ENCODE peak calls at places on chromosomes 5 and 9, in four cellular contexts. V, L, Q and N are unnamed samples.

GRCh38 chr9:35357116-35357515 is 132.8 kb upstream of the RUSC2 start:
- DNase-seq in V (no peak), L (no peak), Q (peak), N (no peak)

GRCh38 chr5:88680253-88681132 is 202.5 kb downstream of the MEF2C start:
- DNase-seq in V (peak), L (peak), Q (peak), N (no peak)

GRCh38 chr9:12785251-12785880 is 10.5 kb downstream of the LURAP1L start:
- DNase-seq in V (no peak), L (no peak), Q (peak), N (peak)

GRCh38 chr5:123511290-123511647 is 708 bp upstream of the CSNK1G3 start:
- DNase-seq in V (no peak), L (peak), Q (peak), N (peak)

GRCh38 chr9:97382099-97382718 is 29.7 kb upstream of the TDRD7 start:
- DNase-seq in V (no peak), L (no peak), Q (peak), N (no peak)

GRCh38 chr5:167861134-167861930 is 430.1 kb upstream of the WWC1 start:
- DNase-seq in V (no peak), L (peak), Q (peak), N (no peak)

GRCh38 chr5:169873642-169874041 is 106.7 kb downstream of the INSYN2B start:
- DNase-seq in V (peak), L (peak), Q (peak), N (peak)

GRCh38 chr9:15220658-15221310 is 86.2 kb downstream of the TTC39B start:
- DNase-seq in V (no peak), L (peak), Q (peak), N (peak)

GRCh38 chr5:54458221-54458620 is 2.7 kb downstream of the HSPB3 start:
- DNase-seq in V (no peak), L (no peak), Q (no peak), N (no peak)

GRCh38 chr5:122101636-122102285 is 23.7 kb upstream of the LOX start:
- DNase-seq in V (no peak), L (peak), Q (peak), N (no peak)

GRCh38 chr5:151023651-151024050 is 3.3 kb downstream of the GPX3 start:
- DNase-seq in V (no peak), L (peak), Q (no peak), N (no peak)

GRCh38 chr5:3335301-3335700 is 260.3 kb upstream of the IRX1 start:
- DNase-seq in V (no peak), L (no peak), Q (no peak), N (no peak)

GRCh38 chr5:72268753-72269410 is 51.2 kb downstream of the MRPS27 start:
- DNase-seq in V (peak), L (peak), Q (peak), N (no peak)

GRCh38 chr5:90434116-90434714 is 24.7 kb upstream of the CETN3 start:
- DNase-seq in V (peak), L (peak), Q (peak), N (no peak)

GRCh38 chr9:5425006-5425628 is 12.6 kb downstream of the PLGRKT start:
- DNase-seq in V (no peak), L (peak), Q (peak), N (no peak)

GRCh38 chr5:135309391-135310327 is 89.4 kb downstream of the MACROH2A1 start:
- DNase-seq in V (no peak), L (no peak), Q (peak), N (no peak)

GRCh38 chr9:120730661-120731514 is 16.6 kb upstream of the MEGF9 start:
- DNase-seq in V (no peak), L (peak), Q (peak), N (peak)

GRCh38 chr5:151315998-151316597 is 12.5 kb upstream of the SLC36A3 start:
- DNase-seq in V (peak), L (peak), Q (peak), N (peak)

GRCh38 chr9:136342191-136343120 is 15.1 kb downstream of the GPSM1 start:
- DNase-seq in V (peak), L (peak), Q (peak), N (no peak)

GRCh38 chr5:78666041-78666444 is 17.5 kb upstream of the LHFPL2 start:
- DNase-seq in V (no peak), L (no peak), Q (peak), N (no peak)

GRCh38 chr9:124721109-124721850 is 49.8 kb downstream of the NR6A1 start:
- DNase-seq in V (no peak), L (peak), Q (peak), N (no peak)

GRCh38 chr9:20269620-20270019 is 352.7 kb downstream of the MLLT3 start:
- DNase-seq in V (no peak), L (no peak), Q (no peak), N (no peak)

GRCh38 chr5:180043381-180043780 is 28.2 kb downstream of the RNF130 start:
- DNase-seq in V (no peak), L (peak), Q (no peak), N (no peak)

GRCh38 chr5:151086905-151087360 is 6.1 kb upstream of the TNIP1 start:
- DNase-seq in V (no peak), L (no peak), Q (no peak), N (no peak)

GRCh38 chr9:27542519-27542918 is 12.9 kb upstream of the MOB3B start:
- DNase-seq in V (no peak), L (no peak), Q (peak), N (no peak)

GRCh38 chr9:128916204-128916603 is 4.6 kb upstream of the PHYHD1 start:
- DNase-seq in V (no peak), L (no peak), Q (peak), N (no peak)

GRCh38 chr9:132136151-132136892 is 25.5 kb upstream of the NTNG2 start:
- DNase-seq in V (no peak), L (no peak), Q (no peak), N (no peak)
- H3K4me3 ChIP-seq in V (no peak), L (no peak), Q (no peak), N (no peak)

GRCh38 chr9:133655701-133656100 is 19.5 kb downstream of the DBH start:
- DNase-seq in V (no peak), L (no peak), Q (no peak), N (no peak)

GRCh38 chr9:133657120-133657661 is 21.0 kb downstream of the DBH start:
- DNase-seq in V (no peak), L (peak), Q (peak), N (no peak)

GRCh38 chr9:133658442-133659431 is 22.6 kb downstream of the DBH start:
- DNase-seq in V (peak), L (peak), Q (peak), N (no peak)

GRCh38 chr9:133654736-133655657 is 18.8 kb downstream of the DBH start:
- DNase-seq in V (no peak), L (no peak), Q (no peak), N (no peak)

DNA sequence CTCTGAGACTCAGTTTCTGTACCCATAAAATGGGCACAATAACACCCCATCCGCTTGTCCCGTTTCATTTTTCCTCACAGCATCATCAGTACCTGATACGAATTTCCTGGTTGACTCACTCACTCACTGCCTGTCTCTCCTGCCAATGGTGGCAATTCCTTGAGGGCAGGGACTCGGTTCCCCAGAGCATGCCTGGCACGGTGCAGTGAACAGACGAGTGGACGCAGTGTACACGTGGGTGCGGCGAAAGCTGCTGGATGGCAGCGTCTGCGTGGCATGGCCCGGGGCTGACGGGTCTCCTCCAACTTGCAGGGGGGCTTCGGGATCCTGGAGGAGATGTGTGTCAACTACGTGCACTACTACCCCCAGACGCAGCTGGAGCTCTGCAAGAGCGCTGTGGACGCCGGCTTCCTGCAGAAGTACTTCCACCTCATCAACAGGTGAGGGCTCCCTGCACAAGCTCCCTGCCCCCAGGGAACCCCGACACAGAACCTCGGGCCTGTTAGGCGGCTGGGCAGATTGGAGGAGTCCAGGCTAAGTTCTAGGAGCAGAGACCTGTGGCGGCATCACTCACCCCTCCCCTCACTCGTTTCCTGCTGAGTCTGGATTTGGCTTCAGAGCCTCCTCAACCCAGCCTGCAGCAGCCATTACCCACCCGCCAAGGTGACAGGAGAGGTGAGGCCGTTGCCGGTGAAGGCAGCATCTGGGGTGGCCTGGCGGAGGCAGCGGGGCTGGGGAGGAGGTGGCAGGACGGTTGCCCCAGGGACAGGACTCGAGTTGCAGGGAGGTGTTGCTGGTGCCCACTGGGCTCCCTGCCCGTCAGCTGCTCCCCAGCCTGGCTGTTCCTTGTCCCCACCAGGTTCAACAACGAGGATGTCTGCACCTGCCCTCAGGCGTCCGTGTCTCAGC is 20.3 kb downstream of the DBH start:
- DNase-seq in V (no peak), L (no peak), Q (no peak), N (no peak)
- H3K4me3 ChIP-seq in V (no peak), L (no peak), Q (no peak), N (no peak)

DNA sequence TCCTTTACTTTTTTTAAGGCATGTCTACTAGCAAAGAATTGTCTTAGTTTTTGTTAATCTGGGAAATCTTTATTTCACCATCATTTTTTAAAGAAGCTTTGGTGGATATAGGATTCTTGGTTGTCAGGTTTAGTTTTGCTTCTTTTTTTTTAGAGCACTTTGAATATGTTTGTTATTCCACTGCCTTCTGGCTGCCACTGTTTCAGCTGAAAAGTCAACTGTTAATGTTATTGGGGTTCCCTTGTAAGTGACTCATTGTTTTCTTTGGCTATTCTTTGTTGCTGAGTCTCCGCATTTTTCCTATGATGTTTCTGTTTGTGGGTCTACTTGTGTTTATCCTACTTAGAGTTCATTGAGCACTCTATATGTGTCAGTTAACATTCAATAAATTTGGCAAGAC is 44.4 kb downstream of the PHAX start:
- DNase-seq in V (no peak), L (no peak), Q (no peak), N (no peak)
- H3K4me3 ChIP-seq in V (no peak), L (no peak), Q (no peak), N (no peak)

DNA sequence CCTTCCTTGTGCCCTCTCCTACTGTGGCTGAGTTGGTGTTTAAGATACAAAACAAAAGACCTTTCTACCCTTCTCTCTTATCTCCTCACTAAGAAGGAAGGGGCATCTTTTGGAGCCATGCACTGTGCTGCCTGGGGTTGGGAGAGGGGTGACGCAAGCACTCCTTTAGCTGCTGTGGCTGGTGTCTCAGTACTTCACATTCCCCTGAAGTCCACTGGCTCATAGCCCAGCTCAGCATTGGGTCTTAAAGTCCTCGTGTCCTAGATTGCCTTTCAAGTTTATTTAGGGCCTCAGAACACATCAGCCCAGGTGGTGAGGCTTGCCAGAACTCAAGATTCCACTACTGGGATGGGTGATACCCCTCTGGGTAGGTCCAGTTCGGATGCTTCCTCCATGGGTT is 325.9 kb upstream of the CYLC2 start:
- DNase-seq in V (no peak), L (no peak), Q (no peak), N (no peak)
- H3K4me3 ChIP-seq in V (no peak), L (no peak), Q (no peak), N (no peak)

DNA sequence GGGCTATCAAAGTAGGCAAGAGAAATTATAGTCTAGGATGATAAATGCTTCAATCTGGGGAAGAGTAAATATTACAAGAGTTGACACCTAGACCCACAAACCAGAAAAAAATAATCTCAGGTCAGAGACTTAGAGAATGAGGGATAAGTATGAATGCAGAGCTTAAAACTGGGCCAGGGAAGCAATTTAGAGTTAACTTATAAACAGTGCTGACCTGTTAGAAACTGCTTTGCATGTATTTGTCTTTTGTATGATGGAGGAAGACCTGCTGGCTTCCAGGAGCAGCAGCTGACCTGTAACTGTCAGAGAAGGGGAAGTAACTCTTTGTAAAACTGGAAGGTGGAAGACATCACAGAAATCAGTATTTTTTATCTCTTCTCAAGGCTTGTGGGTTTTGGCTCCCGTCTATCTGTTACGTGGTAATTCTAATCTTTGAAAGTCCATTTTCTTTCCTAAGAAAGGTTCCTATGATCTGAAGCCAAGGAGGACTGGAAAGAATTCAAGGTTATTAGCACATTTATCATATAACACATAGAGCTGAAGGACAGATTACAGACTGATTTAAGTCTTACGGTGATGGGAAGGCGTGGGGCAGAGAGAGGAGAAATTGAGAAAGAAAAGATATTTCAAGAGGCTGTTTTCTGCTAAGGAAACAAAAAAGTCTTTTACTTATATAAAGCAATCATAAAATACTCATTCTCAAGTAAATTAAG is 114.7 kb upstream of the ADAMTS19 start:
- DNase-seq in V (no peak), L (peak), Q (no peak), N (no peak)
- H3K4me3 ChIP-seq in V (no peak), L (no peak), Q (no peak), N (no peak)

DNA sequence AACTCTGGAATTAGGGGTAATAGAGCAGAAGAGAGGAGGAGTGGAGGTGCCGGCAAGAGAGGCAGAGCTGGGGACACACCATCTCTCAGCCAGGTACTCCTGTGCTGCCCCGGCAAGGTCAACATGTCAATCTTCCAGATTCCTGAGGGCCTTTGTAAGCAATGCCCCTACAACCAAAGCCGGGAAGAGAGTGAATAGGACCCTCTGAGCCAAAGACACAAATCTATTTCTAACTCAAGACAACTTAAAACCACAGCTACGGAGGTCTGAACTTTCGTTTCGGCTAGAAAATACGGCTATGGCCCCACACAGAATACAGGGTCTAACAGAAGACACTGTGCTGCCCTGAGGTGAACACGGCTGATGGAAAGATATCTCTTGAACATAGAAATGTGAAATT is 66.6 kb downstream of the SERINC5 start:
- DNase-seq in V (no peak), L (no peak), Q (no peak), N (no peak)
- H3K4me3 ChIP-seq in V (peak), L (no peak), Q (no peak), N (no peak)